ENCODE peak calls at places on chromosomes 4 and X, in eight cellular contexts. Q is left ventricle myocardium inferior, J is HCT116, O is stomach, R is heart right ventricle, D is pancreas, Y is RWPE1, G is PC-3. L is an unnamed sample.

GRCh38 chrX:48520976-48521352 is 644 bp upstream of the EBP start:
- DNase-seq in Q (no peak), J (no peak), O (no peak), R (no peak), D (no peak), Y (no peak), G (no peak), L (no peak)

GRCh38 chrX:139826065-139827044 is 106.5 kb downstream of the ATP11C start:
- DNase-seq in Q (no peak), J (no peak), O (no peak), R (no peak), D (no peak), Y (no peak), G (peak), L (no peak)

GRCh38 chrX:153646620-153647373 is at the start of gene DUSP9:
- DNase-seq in Q (no peak), J (no peak), O (peak), R (no peak), D (peak), Y (peak), G (peak), L (peak)

GRCh38 chrX:119237526-119238035 is 1.5 kb downstream of the PGRMC1 start:
- DNase-seq in Q (no peak), J (no peak), O (no peak), R (no peak), D (no peak), Y (no peak), G (no peak), L (no peak)

GRCh38 chr4:19455850-19456602 is 795.7 kb upstream of the SLIT2 start:
- DNase-seq in Q (no peak), J (peak), O (no peak), R (no peak), D (no peak), Y (no peak), G (peak), L (no peak)

GRCh38 chrX:21840199-21840557 is 761 bp downstream of the MBTPS2 start:
- DNase-seq in Q (no peak), J (no peak), O (no peak), R (no peak), D (no peak), Y (no peak), G (no peak), L (no peak)

GRCh38 chrX:331145-331771 is 12.7 kb upstream of the GTPBP6 start:
- DNase-seq in Q (peak), J (no peak), O (no peak), R (no peak), D (peak), Y (peak), G (peak), L (no peak)

GRCh38 chr4:168475745-168476144 is 4.5 kb downstream of the DDX60L start:
- DNase-seq in Q (no peak), J (no peak), O (no peak), R (no peak), D (no peak), Y (no peak), G (peak), L (no peak)

GRCh38 chrX:100685997-100686305 is 42.0 kb downstream of the SRPX2 start:
- DNase-seq in Q (no peak), J (no peak), O (no peak), R (no peak), D (no peak), Y (no peak), G (no peak), L (no peak)

GRCh38 chr4:42339935-42340406 is 57.3 kb upstream of the SHISA3 start:
- DNase-seq in Q (peak), J (no peak), O (no peak), R (peak), D (no peak), Y (no peak), G (no peak), L (no peak)

GRCh38 chr4:48194986-48195773 is 61.1 kb upstream of the TXK start:
- DNase-seq in Q (no peak), J (no peak), O (no peak), R (no peak), D (no peak), Y (no peak), G (no peak), L (no peak)

GRCh38 chr4:149796381-149796780 is 19.3 kb downstream of the IQCM start:
- DNase-seq in Q (no peak), J (no peak), O (no peak), R (no peak), D (no peak), Y (no peak), G (peak), L (no peak)

GRCh38 chr4:133720001-133720400 is 481.6 kb downstream of the PABPC4L start:
- DNase-seq in Q (no peak), J (no peak), O (no peak), R (no peak), D (no peak), Y (no peak), G (no peak), L (no peak)

GRCh38 chr4:186840771-186841301 is 117.2 kb upstream of the FAT1 start:
- DNase-seq in Q (no peak), J (peak), O (no peak), R (peak), D (no peak), Y (no peak), G (no peak), L (no peak)

GRCh38 chr4:6969826-6970800 is 60.5 kb downstream of the TBC1D14 start:
- DNase-seq in Q (no peak), J (no peak), O (no peak), R (no peak), D (no peak), Y (no peak), G (no peak), L (peak)

GRCh38 chr4:52317981-52318380 is 266.9 kb downstream of the SPATA18 start:
- DNase-seq in Q (no peak), J (no peak), O (no peak), R (no peak), D (no peak), Y (peak), G (peak), L (no peak)
- H3K27ac ChIP-seq in Q (no peak), J (no peak), O (no peak), R (no peak), D (no peak), Y (no peak), G (peak), L (no peak)

GRCh38 chr4:2868840-2869487 is 25.3 kb downstream of the ADD1 start:
- DNase-seq in Q (no peak), J (no peak), O (no peak), R (no peak), D (no peak), Y (no peak), G (no peak), L (no peak)
- H3K27ac ChIP-seq in Q (peak), J (no peak), O (peak), R (peak), D (peak), Y (no peak), G (no peak), L (peak)

GRCh38 chrX:43581888-43582539 is 74.1 kb upstream of the MAOA start:
- DNase-seq in Q (no peak), J (no peak), O (no peak), R (no peak), D (no peak), Y (no peak), G (no peak), L (no peak)

GRCh38 chrX:43581167-43581566 is 74.9 kb upstream of the MAOA start:
- DNase-seq in Q (no peak), J (no peak), O (no peak), R (no peak), D (no peak), Y (no peak), G (no peak), L (no peak)

GRCh38 chrX:43585922-43586321 is 70.2 kb upstream of the MAOA start:
- DNase-seq in Q (no peak), J (no peak), O (no peak), R (no peak), D (no peak), Y (no peak), G (no peak), L (no peak)

GRCh38 chrX:43580621-43581020 is 75.5 kb upstream of the MAOA start:
- DNase-seq in Q (no peak), J (no peak), O (no peak), R (no peak), D (no peak), Y (no peak), G (no peak), L (no peak)

GRCh38 chrX:43582540-43582913 is 73.6 kb upstream of the MAOA start:
- DNase-seq in Q (no peak), J (no peak), O (no peak), R (no peak), D (no peak), Y (no peak), G (no peak), L (no peak)
- H3K27ac ChIP-seq in Q (no peak), J (no peak), O (no peak), R (no peak), D (no peak), Y (no peak), G (no peak), L (no peak)

GRCh38 chr4:37678624-37679023 is 7.6 kb downstream of the RELL1 start:
- DNase-seq in Q (no peak), J (no peak), O (no peak), R (no peak), D (no peak), Y (no peak), G (no peak), L (no peak)

GRCh38 chr4:37674446-37674845 is 11.7 kb downstream of the RELL1 start:
- DNase-seq in Q (no peak), J (no peak), O (no peak), R (no peak), D (no peak), Y (no peak), G (no peak), L (no peak)

GRCh38 chr4:37673523-37674192 is 12.5 kb downstream of the RELL1 start:
- DNase-seq in Q (no peak), J (no peak), O (no peak), R (no peak), D (no peak), Y (no peak), G (no peak), L (no peak)

GRCh38 chr4:37680089-37680488 is 6.1 kb downstream of the RELL1 start:
- DNase-seq in Q (no peak), J (no peak), O (no peak), R (no peak), D (no peak), Y (no peak), G (no peak), L (no peak)

GRCh38 chr4:37675587-37676290 is 10.4 kb downstream of the RELL1 start:
- DNase-seq in Q (no peak), J (no peak), O (peak), R (no peak), D (no peak), Y (no peak), G (no peak), L (no peak)
- H3K27ac ChIP-seq in Q (no peak), J (no peak), O (peak), R (no peak), D (peak), Y (peak), G (no peak), L (peak)

GRCh38 chr4:138307319-138307718 is 65.2 kb upstream of the SLC7A11 start:
- DNase-seq in Q (no peak), J (no peak), O (no peak), R (no peak), D (no peak), Y (no peak), G (no peak), L (no peak)
- H3K27ac ChIP-seq in Q (no peak), J (no peak), O (no peak), R (no peak), D (no peak), Y (no peak), G (no peak), L (no peak)

GRCh38 chr4:157221895-157222763 is 1.6 kb downstream of the GRIA2 start:
- DNase-seq in Q (no peak), J (no peak), O (no peak), R (no peak), D (peak), Y (no peak), G (no peak), L (peak)

GRCh38 chr4:157222764-157223145 is 2.2 kb downstream of the GRIA2 start:
- DNase-seq in Q (no peak), J (no peak), O (no peak), R (no peak), D (peak), Y (no peak), G (no peak), L (no peak)

GRCh38 chr4:157221426-157221894 is 932 bp downstream of the GRIA2 start:
- DNase-seq in Q (no peak), J (no peak), O (no peak), R (no peak), D (peak), Y (no peak), G (no peak), L (no peak)

GRCh38 chr4:157225096-157225495 is 4.6 kb downstream of the GRIA2 start:
- DNase-seq in Q (no peak), J (no peak), O (no peak), R (no peak), D (no peak), Y (no peak), G (no peak), L (no peak)

GRCh38 chr4:157223446-157223845 is 2.9 kb downstream of the GRIA2 start:
- DNase-seq in Q (no peak), J (no peak), O (no peak), R (no peak), D (no peak), Y (no peak), G (no peak), L (no peak)
- H3K27ac ChIP-seq in Q (no peak), J (no peak), O (no peak), R (no peak), D (no peak), Y (no peak), G (no peak), L (no peak)

DNA sequence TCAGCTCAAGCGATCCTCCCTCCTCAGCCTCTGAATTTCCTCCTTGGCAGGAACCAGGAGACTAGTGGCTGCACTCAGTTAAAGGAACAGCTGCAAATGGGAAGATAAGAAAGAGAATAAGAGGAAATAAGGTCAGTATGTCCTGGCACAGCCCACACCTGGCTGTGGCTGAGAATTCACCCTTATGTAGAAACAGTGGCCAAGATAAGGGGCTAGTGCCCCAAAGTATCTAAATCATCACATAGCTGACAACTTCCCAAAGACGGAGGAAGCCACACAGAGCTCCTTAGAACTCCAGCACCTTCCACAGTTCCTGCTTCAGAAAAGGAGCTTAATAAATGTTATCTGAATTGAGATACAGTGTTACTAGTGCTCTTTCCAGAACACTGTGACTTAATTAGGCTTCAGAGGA is 2.3 kb upstream of the CHIC2 start:
- DNase-seq in Q (no peak), J (no peak), O (peak), R (peak), D (no peak), Y (no peak), G (no peak), L (no peak)
- H3K27ac ChIP-seq in Q (peak), J (no peak), O (peak), R (peak), D (peak), Y (peak), G (peak), L (peak)

DNA sequence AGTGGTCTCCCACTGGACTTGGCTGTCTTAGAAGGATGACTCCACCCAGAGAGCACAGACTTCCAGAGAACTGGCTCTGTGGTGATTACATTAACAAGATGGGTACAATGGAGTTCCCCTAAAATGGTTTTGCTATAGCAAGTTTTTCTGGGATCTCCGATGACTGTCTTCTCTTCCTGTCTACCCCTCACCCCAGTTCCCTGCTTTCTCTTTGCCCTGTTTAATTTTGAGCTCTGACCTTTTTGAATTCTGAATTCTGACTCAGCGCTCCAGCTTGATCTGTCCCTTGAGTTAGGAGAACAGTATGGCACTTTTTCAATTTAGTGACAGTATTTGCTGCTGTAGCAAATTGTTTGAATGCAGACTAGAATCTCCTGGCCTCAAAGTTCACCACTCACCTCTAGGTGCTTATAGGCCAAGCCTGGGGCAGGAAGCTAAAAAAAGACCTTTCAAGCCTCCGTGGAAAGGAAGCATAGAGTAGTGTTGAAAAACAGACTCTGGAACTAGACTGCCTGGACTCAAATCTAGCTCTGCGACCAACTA is 7.0 kb downstream of the MSN start:
- DNase-seq in Q (no peak), J (no peak), O (no peak), R (no peak), D (no peak), Y (no peak), G (no peak), L (no peak)
- H3K27ac ChIP-seq in Q (peak), J (no peak), O (peak), R (peak), D (no peak), Y (no peak), G (no peak), L (peak)

GRCh38 chrX:150697641-150698040 is 4.4 kb downstream of the MTMR1 start:
- DNase-seq in Q (no peak), J (no peak), O (no peak), R (no peak), D (no peak), Y (no peak), G (no peak), L (no peak)

GRCh38 chrX:150693782-150694574 is 782 bp downstream of the MTMR1 start:
- DNase-seq in Q (peak), J (peak), O (peak), R (peak), D (peak), Y (peak), G (peak), L (peak)

GRCh38 chrX:150694738-150695410 is 1.7 kb downstream of the MTMR1 start:
- DNase-seq in Q (no peak), J (no peak), O (no peak), R (no peak), D (no peak), Y (no peak), G (no peak), L (no peak)

GRCh38 chrX:150696836-150697235 is 3.6 kb downstream of the MTMR1 start:
- DNase-seq in Q (no peak), J (no peak), O (no peak), R (no peak), D (no peak), Y (no peak), G (no peak), L (no peak)

GRCh38 chrX:150696264-150696789 is 3.1 kb downstream of the MTMR1 start:
- DNase-seq in Q (no peak), J (no peak), O (no peak), R (no peak), D (no peak), Y (no peak), G (no peak), L (no peak)
- H3K27ac ChIP-seq in Q (no peak), J (no peak), O (no peak), R (no peak), D (no peak), Y (no peak), G (no peak), L (no peak)